ENCODE peak calls at places on chromosomes 1 and 21, in six cellular contexts. Q is ELR, B is colonic mucosa, O is left ventricle myocardium inferior, M is non-pigmented ciliary epithelial cell, C is NCI-H1694 treated with DMSO at 0.1 percent for 48 hours. S is an unnamed sample.

GRCh38 chr21:37675202-37675801 is 241.0 kb downstream of the KCNJ6 start:
- DNase-seq in Q (peak; percentile 54), C (peak; percentile 33), M (no peak), O (peak; percentile 60), B (peak; percentile 45), S (no peak)

GRCh38 chr1:204723131-204723787 is 37.7 kb upstream of the LRRN2 start:
- DNase-seq in Q (no peak), O (no peak), C (peak; percentile 34), M (no peak), B (peak; percentile 31), S (peak; percentile 93)

GRCh38 chr1:38577385-38577784 is 282.2 kb downstream of the RRAGC start:
- DNase-seq in C (no peak), Q (no peak), O (no peak), M (no peak), B (no peak), S (no peak)

GRCh38 chr1:231278100-231278790 is 37.2 kb downstream of the GNPAT start:
- DNase-seq in B (no peak), M (no peak), O (peak; percentile 71), Q (no peak), C (no peak), S (no peak)

GRCh38 chr1:19651141-19651737 is 7.1 kb downstream of the NBL1 start:
- DNase-seq in C (no peak), B (no peak), O (peak; percentile 59), Q (peak; percentile 57), M (no peak), S (no peak)

GRCh38 chr1:205009666-205010065 is 33.3 kb upstream of the CNTN2 start:
- DNase-seq in O (no peak), Q (no peak), M (no peak), B (no peak), C (no peak), S (peak; percentile 97)

GRCh38 chr1:55869050-55869449 is 653.9 kb upstream of the USP24 start:
- DNase-seq in B (no peak), C (no peak), O (peak; percentile 51), Q (no peak), M (no peak), S (no peak)

GRCh38 chr1:11731719-11732283 is 4.1 kb upstream of the AGTRAP start:
- DNase-seq in O (peak; percentile 81), Q (no peak), B (peak; percentile 54), C (peak; percentile 76), M (no peak), S (no peak)

GRCh38 chr1:100130552-100131077 is 2.1 kb downstream of the SASS6 start:
- DNase-seq in O (no peak), Q (peak; percentile 88), M (no peak), C (no peak), B (no peak), S (no peak)

GRCh38 chr1:230009611-230010313 is 57.3 kb upstream of the GALNT2 start:
- DNase-seq in M (no peak), C (no peak), Q (no peak), O (no peak), B (no peak), S (no peak)

GRCh38 chr1:217370757-217371156 is 260.1 kb downstream of the GPATCH2 start:
- DNase-seq in Q (no peak), M (no peak), C (no peak), B (no peak), O (no peak), S (no peak)

GRCh38 chr1:185565314-185565713 is 168.9 kb upstream of the HMCN1 start:
- DNase-seq in O (no peak), C (peak; percentile 27), M (peak; percentile 79), Q (peak; percentile 86), B (no peak), S (no peak)

GRCh38 chr1:94898486-94899385 is 28.2 kb downstream of the CNN3 start:
- DNase-seq in O (no peak), C (no peak), Q (no peak), M (no peak), B (no peak), S (no peak)

GRCh38 chr1:208009303-208009702 is 98.4 kb upstream of the CD34 start:
- DNase-seq in B (no peak), M (no peak), C (no peak), Q (no peak), O (no peak), S (no peak)

GRCh38 chr21:33332143-33332542 is 7.4 kb downstream of the IFNAR1 start:
- DNase-seq in O (no peak), M (no peak), B (no peak), C (no peak), Q (no peak), S (no peak)

GRCh38 chr1:26520339-26520738 is 9.2 kb upstream of the RPS6KA1 start:
- DNase-seq in C (no peak), M (no peak), B (no peak), O (no peak), Q (no peak), S (no peak)

GRCh38 chr21:32687946-32688345 is 39.9 kb downstream of the SYNJ1 start:
- DNase-seq in C (no peak), Q (peak; percentile 6), M (no peak), B (no peak), O (no peak), S (no peak)

GRCh38 chr1:24786191-24786590 is 40.9 kb downstream of the CLIC4 start:
- DNase-seq in Q (no peak), C (no peak), B (no peak), O (no peak), M (no peak), S (no peak)

GRCh38 chr1:11749203-11749689 is 12.7 kb upstream of the C1orf167 start:
- DNase-seq in M (no peak), B (peak; percentile 64), O (peak; percentile 33), Q (peak; percentile 61), C (no peak), S (no peak)

GRCh38 chr21:44549525-44550211 is 1.6 kb downstream of the KRTAP10-2 start:
- DNase-seq in B (no peak), Q (no peak), M (no peak), C (no peak), O (no peak), S (no peak)

GRCh38 chr1:53176452-53177344 is 19.9 kb upstream of the CPT2 start:
- DNase-seq in O (peak; percentile 44), B (no peak), Q (no peak), M (no peak), C (peak; percentile 55), S (peak; percentile 41)

GRCh38 chr1:92882817-92883216 is 51.0 kb downstream of the RPL5 start:
- DNase-seq in Q (peak; percentile 26), C (no peak), O (no peak), B (no peak), M (no peak), S (no peak)

GRCh38 chr1:186806477-186806876 is 22.3 kb upstream of the PLA2G4A start:
- DNase-seq in O (no peak), M (no peak), C (no peak), B (no peak), Q (peak; percentile 55), S (no peak)

GRCh38 chr1:206030714-206031113 is 7.0 kb upstream of the CTSE start:
- DNase-seq in Q (peak; percentile 76), B (peak; percentile 74), C (peak; percentile 86), O (peak; percentile 34), M (peak; percentile 22), S (peak; percentile 29)

GRCh38 chr1:118961156-118961555 is 27.0 kb downstream of the TBX15 start:
- DNase-seq in M (no peak), B (no peak), O (no peak), C (no peak), Q (peak; percentile 26), S (no peak)

GRCh38 chr1:36116906-36117305 is 8.1 kb downstream of the COL8A2 start:
- DNase-seq in B (no peak), O (no peak), Q (no peak), M (no peak), C (peak; percentile 27), S (no peak)

GRCh38 chr21:37059181-37059580 is 13.7 kb downstream of the PIGP start:
- DNase-seq in B (no peak), Q (no peak), M (no peak), C (no peak), O (no peak), S (no peak)

GRCh38 chr1:247089616-247090375 is 11.2 kb upstream of the ZNF670 start:
- DNase-seq in C (no peak), Q (no peak), O (no peak), B (no peak), M (no peak), S (no peak)

GRCh38 chr1:211520641-211521040 is 28.7 kb upstream of the RD3 start:
- DNase-seq in C (no peak), B (no peak), M (no peak), Q (no peak), O (no peak), S (no peak)

GRCh38 chr21:41932191-41932575 is 21.6 kb downstream of the C2CD2 start:
- DNase-seq in B (no peak), C (no peak), Q (peak; percentile 97), O (no peak), M (peak; percentile 66), S (no peak)

GRCh38 chr21:46515109-46515508 is 56.4 kb downstream of the DIP2A start:
- DNase-seq in M (no peak), Q (peak; percentile 8), B (no peak), C (no peak), O (peak; percentile 52), S (peak; percentile 12)

GRCh38 chr1:169796411-169796810 is 1.7 kb upstream of the METTL18 start:
- DNase-seq in C (no peak), O (no peak), M (no peak), B (no peak), Q (no peak), S (no peak)

GRCh38 chr1:206000641-206001339 is 2.4 kb downstream of the RAB7B start:
- DNase-seq in O (no peak), Q (peak; percentile 80), B (no peak), C (no peak), M (no peak), S (no peak)

GRCh38 chr1:35725591-35725990 is 6.9 kb upstream of the C1orf216 start:
- DNase-seq in Q (no peak), M (no peak), B (no peak), O (no peak), C (no peak), S (no peak)

GRCh38 chr1:161198206-161198876 is 513 bp downstream of the ADAMTS4 start:
- DNase-seq in M (no peak), C (no peak), B (no peak), O (peak; percentile 34), Q (peak; percentile 48), S (peak; percentile 51)